ENCODE peak calls at places on chromosomes 1 and 21, in four cellular contexts. H, J, W and X are unnamed samples. For H3K4me1, the result is how much of the 10 kb centered on the place peaks cover.

GRCh38 chr1:84110629-84111028 is 33.4 kb upstream of the PRKACB start:
- DNase-seq in H (no peak), W (no peak), J (no peak), X (no peak)

GRCh38 chr1:66335859-66336640 is 197.9 kb upstream of the SGIP1 start:
- DNase-seq in H (no peak), W (no peak), J (no peak), X (peak)

GRCh38 chr1:186206046-186206564 is 168.9 kb downstream of the TPR start:
- DNase-seq in J (no peak), W (no peak), H (no peak), X (peak)

GRCh38 chr1:151251656-151252470 is 2.7 kb upstream of the PSMD4 start:
- DNase-seq in W (peak), J (peak), H (peak), X (peak)

GRCh38 chr21:14737278-14737677 is 191.2 kb upstream of the SAMSN1 start:
- DNase-seq in J (no peak), W (no peak), H (no peak), X (no peak)

GRCh38 chr1:188170446-188170845 is 1341.7 kb downstream of the PLA2G4A start:
- DNase-seq in H (no peak), J (no peak), W (no peak), X (no peak)

GRCh38 chr21:31446206-31446900 is 102.3 kb upstream of the TIAM1 start:
- DNase-seq in H (no peak), W (no peak), J (no peak), X (no peak)

GRCh38 chr1:41476807-41477361 is 7.6 kb downstream of the EDN2 start:
- DNase-seq in H (peak), J (no peak), W (no peak), X (no peak)

GRCh38 chr1:35567947-35568558 is 5.1 kb upstream of the TFAP2E start:
- DNase-seq in W (no peak), J (no peak), H (no peak), X (peak)

GRCh38 chr21:34351786-34352241 is 12.0 kb upstream of the KCNE2 start:
- DNase-seq in J (no peak), H (no peak), W (no peak), X (peak)

GRCh38 chr1:52263153-52263910 is 102.7 kb downstream of the CC2D1B start:
- DNase-seq in J (no peak), W (no peak), H (no peak), X (no peak)

GRCh38 chr1:217568200-217568599 is 62.7 kb downstream of the GPATCH2 start:
- DNase-seq in W (no peak), H (no peak), J (no peak), X (no peak)

GRCh38 chr1:160641323-160642280 is 5.2 kb downstream of the SLAMF1 start:
- DNase-seq in W (no peak), H (no peak), J (no peak), X (no peak)

GRCh38 chr1:71721532-71721931 is 560.8 kb downstream of the NEGR1 start:
- DNase-seq in H (no peak), J (no peak), W (no peak), X (no peak)

GRCh38 chr1:78143152-78143551 is 97.4 kb downstream of the GIPC2 start:
- DNase-seq in J (no peak), H (no peak), W (no peak), X (no peak)

GRCh38 chr1:65792671-65793358 is at the start of gene PDE4B:
- DNase-seq in J (peak), H (no peak), W (no peak), X (no peak)

GRCh38 chr1:75879985-75880384 is 52.2 kb downstream of the ASB17 start:
- DNase-seq in H (no peak), W (no peak), J (no peak), X (no peak)

GRCh38 chr21:15604424-15604823 is 125.4 kb upstream of the USP25 start:
- DNase-seq in J (no peak), W (no peak), H (no peak), X (peak)

GRCh38 chr1:67652800-67653199 is 32.2 kb upstream of the GADD45A start:
- DNase-seq in W (no peak), H (no peak), J (no peak), X (peak)

GRCh38 chr1:23556661-23557470 is 2.4 kb downstream of the ID3 start:
- DNase-seq in H (no peak), W (no peak), J (peak), X (no peak)

GRCh38 chr1:23554481-23555224 is 4.6 kb downstream of the ID3 start:
- DNase-seq in J (peak), W (peak), H (peak), X (peak)

GRCh38 chr1:23557471-23558124 is 1.7 kb downstream of the ID3 start:
- DNase-seq in W (no peak), H (no peak), J (no peak), X (no peak)

GRCh38 chr1:23555225-23555801 is 4.0 kb downstream of the ID3 start:
- DNase-seq in H (peak), W (no peak), J (peak), X (peak)

DNA sequence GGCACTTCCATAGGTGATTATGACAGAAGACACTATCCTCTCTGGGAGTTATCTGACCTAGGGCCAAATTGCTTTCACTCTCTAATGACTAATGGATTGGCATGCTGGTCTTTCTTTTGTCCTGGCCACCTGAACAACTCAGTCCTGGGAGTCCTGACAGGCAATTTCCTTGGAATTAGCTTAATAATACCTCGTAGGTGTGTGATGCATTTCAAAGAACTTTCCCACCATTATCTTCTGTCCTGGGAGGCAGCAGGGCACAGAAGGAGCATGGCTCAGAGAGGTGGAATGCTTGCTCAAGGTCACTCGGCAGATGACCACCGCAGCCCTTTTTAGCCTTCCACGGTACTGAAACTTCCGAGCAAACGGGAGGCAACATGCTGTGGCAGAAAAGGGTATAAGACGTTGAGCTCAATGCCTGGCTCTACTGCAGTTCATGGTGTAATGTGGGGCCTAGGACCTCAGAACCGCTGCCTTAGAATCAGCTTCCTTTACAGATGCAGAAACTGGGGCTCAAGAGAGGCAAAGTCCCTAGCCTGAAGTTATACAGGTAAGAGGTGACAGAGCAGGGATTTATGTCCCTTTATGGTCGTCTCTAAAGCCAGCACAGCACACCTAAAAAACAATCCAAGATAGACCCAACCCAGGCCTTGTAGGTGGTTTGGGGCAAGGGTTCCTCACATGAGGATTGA is 3.2 kb downstream of the ID3 start:
- DNase-seq in J (peak), W (no peak), H (peak), X (peak)
- H3K4me1 ChIP-seq in J (under half), W (under half), H (under half), X (under half)

DNA sequence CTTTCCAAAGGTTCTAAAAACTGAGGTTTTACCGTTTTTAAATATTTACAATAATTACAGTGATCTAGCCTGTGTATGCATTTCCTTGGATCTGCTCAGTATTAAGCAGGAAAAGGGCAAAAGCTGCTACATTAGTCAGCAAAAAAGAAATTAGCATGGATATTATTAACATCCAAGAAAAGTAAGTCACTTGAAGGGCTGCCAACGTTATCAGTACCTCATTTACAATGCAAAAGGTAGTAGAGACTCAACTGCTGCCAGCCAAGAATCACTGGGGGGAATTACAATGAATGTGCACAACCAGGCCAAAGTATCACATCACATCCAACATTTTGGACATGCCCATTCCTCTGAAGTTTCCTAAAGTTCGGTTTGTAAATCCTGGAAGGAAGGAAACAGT is 1.9 kb downstream of the CNN3 start:
- DNase-seq in J (no peak), H (no peak), W (no peak), X (no peak)
- H3K4me1 ChIP-seq in J (under half), H (under half), W (under half), X (under half)

GRCh38 chr1:228107636-228108035 is 1.5 kb downstream of the MRPL55 start:
- DNase-seq in W (no peak), J (no peak), H (no peak), X (no peak)

GRCh38 chr1:228106800-228107054 is 2.4 kb downstream of the MRPL55 start:
- DNase-seq in W (no peak), J (no peak), H (no peak), X (no peak)

GRCh38 chr1:228109073-228109961 is at the start of gene MRPL55:
- DNase-seq in W (peak), J (peak), H (peak), X (peak)

GRCh38 chr1:228108742-228109072 is 392 bp downstream of the MRPL55 start:
- DNase-seq in H (no peak), W (no peak), J (no peak), X (no peak)

GRCh38 chr1:228108055-228108690 is 926 bp downstream of the MRPL55 start:
- DNase-seq in J (no peak), H (no peak), W (no peak), X (no peak)
- H3K4me1 ChIP-seq in J (under half), H (under half), W (under half), X (under half)

DNA sequence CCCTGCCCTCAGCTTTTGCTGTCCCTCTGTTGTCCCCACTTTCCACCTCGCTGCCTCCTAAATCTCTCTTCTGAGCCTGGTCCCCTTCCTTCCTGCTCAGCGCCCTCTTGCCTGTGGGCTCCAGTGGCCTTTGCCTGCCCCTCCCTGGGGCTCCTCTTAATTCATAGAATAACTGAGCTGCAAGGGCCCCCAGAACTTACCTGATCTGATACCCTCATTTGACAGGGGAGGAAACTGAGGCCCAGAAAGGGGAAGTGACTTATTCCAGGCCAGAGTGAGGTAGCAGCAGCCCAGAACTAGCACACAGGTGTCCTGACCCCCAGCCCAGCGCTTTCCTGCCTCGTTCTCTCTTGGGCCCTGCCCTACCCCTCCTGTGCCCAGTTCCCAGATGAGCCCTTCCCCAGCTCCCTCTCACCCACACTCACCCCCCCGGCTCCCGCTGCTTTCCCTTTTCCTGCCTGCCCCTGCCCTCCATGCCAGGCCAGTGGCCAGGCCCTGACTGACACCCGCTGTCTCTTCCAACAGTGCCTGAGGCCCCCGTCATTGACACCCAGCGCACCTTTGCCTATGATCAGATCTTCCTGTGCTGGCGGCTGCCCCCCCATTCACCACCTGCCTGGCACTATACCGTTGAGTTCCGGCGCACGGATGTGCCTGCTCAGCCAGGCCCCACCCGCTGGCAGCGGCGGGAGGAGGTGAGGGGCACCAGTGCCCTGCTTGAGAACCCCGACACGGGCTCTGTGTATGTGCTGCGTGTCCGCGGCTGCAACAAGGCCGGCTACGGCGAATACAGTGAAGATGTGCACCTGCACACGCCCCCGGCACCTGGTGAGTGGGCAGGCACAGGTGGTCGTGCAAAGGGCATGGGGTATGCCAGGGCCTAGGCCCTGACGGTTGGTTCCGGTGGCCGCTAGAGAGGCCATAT is 5.7 kb downstream of the TRIM46 start:
- DNase-seq in H (peak), J (no peak), W (peak), X (no peak)
- H3K4me1 ChIP-seq in H (under half), J (under half), W (under half), X (under half)